ENCODE peak calls at places on chromosomes 16 and 17, in ten cellular contexts. V, A, K, I, E, G, Y, B, F and T are unnamed samples. For H3K4me1, the result is how much of the 10 kb centered on the place peaks cover.

GRCh38 chr16:82684246-82684645 is 57.5 kb downstream of the CDH13 start:
- DNase-seq in V (no peak), A (no peak), K (no peak), I (no peak), E (no peak), G (no peak), Y (peak), B (peak), F (no peak), T (no peak)

GRCh38 chr17:29179232-29180036 is 764 bp downstream of the MYO18A start:
- DNase-seq in V (peak), A (peak), K (peak), I (peak), E (peak), G (peak), Y (peak), B (no peak), F (no peak), T (no peak)

GRCh38 chr16:19559242-19559910 is 3.9 kb downstream of the VPS35L start:
- DNase-seq in V (no peak), A (peak), K (peak), I (peak), E (peak), G (no peak), Y (peak), B (peak), F (no peak), T (peak)

GRCh38 chr16:13999895-14000425 is 71.2 kb upstream of the MRTFB start:
- DNase-seq in V (no peak), A (peak), K (no peak), I (no peak), E (no peak), G (no peak), Y (no peak), B (no peak), F (no peak), T (no peak)

GRCh38 chr16:89381788-89382187 is 108.6 kb downstream of the ANKRD11 start:
- DNase-seq in V (peak), A (no peak), K (no peak), I (no peak), E (no peak), G (no peak), Y (no peak), B (no peak), F (no peak), T (no peak)

GRCh38 chr16:75218256-75219076 is at the start of gene CTRB1:
- DNase-seq in V (no peak), A (no peak), K (peak), I (no peak), E (peak), G (no peak), Y (no peak), B (no peak), F (no peak), T (no peak)

GRCh38 chr17:3935140-3935542 is 18.9 kb upstream of the P2RX1 start:
- DNase-seq in V (peak), A (peak), K (peak), I (peak), E (peak), G (peak), Y (peak), B (peak), F (peak), T (no peak)

GRCh38 chr17:67221062-67221998 is 23.7 kb downstream of the HELZ start:
- DNase-seq in V (no peak), A (peak), K (peak), I (peak), E (peak), G (no peak), Y (peak), B (peak), F (peak), T (peak)

GRCh38 chr17:79777166-79777843 is 643 bp upstream of the CBX2 start:
- DNase-seq in V (no peak), A (peak), K (peak), I (peak), E (no peak), G (peak), Y (peak), B (peak), F (no peak), T (peak)

GRCh38 chr16:84141143-84141670 is 3.8 kb downstream of the HSDL1 start:
- DNase-seq in V (no peak), A (no peak), K (no peak), I (peak), E (no peak), G (no peak), Y (no peak), B (no peak), F (peak), T (no peak)

GRCh38 chr17:83145358-83145738 is 65.9 kb downstream of the METRNL start:
- DNase-seq in V (no peak), A (no peak), K (no peak), I (no peak), E (no peak), G (no peak), Y (no peak), B (no peak), F (no peak), T (no peak)

GRCh38 chr17:28738680-28739384 is 5.0 kb upstream of the TRAF4 start:
- DNase-seq in V (no peak), A (no peak), K (no peak), I (no peak), E (no peak), G (no peak), Y (no peak), B (no peak), F (no peak), T (peak)

GRCh38 chr16:64589836-64590235 is 532.0 kb downstream of the CDH11 start:
- DNase-seq in V (no peak), A (no peak), K (no peak), I (no peak), E (no peak), G (no peak), Y (peak), B (peak), F (no peak), T (no peak)

GRCh38 chr17:4673169-4673568 is 30.8 kb downstream of the PELP1 start:
- DNase-seq in V (no peak), A (no peak), K (no peak), I (no peak), E (no peak), G (no peak), Y (no peak), B (no peak), F (no peak), T (no peak)

GRCh38 chr17:36901506-36901905 is 35.8 kb upstream of the LHX1 start:
- DNase-seq in V (no peak), A (no peak), K (peak), I (no peak), E (no peak), G (no peak), Y (peak), B (peak), F (no peak), T (no peak)

GRCh38 chr16:89784409-89784808 is 32.0 kb downstream of the FANCA start:
- DNase-seq in V (no peak), A (no peak), K (no peak), I (no peak), E (no peak), G (no peak), Y (no peak), B (no peak), F (no peak), T (peak)

GRCh38 chr17:19354748-19355147 is 7.8 kb downstream of the B9D1 start:
- DNase-seq in V (no peak), A (no peak), K (no peak), I (no peak), E (no peak), G (no peak), Y (no peak), B (no peak), F (no peak), T (no peak)

DNA sequence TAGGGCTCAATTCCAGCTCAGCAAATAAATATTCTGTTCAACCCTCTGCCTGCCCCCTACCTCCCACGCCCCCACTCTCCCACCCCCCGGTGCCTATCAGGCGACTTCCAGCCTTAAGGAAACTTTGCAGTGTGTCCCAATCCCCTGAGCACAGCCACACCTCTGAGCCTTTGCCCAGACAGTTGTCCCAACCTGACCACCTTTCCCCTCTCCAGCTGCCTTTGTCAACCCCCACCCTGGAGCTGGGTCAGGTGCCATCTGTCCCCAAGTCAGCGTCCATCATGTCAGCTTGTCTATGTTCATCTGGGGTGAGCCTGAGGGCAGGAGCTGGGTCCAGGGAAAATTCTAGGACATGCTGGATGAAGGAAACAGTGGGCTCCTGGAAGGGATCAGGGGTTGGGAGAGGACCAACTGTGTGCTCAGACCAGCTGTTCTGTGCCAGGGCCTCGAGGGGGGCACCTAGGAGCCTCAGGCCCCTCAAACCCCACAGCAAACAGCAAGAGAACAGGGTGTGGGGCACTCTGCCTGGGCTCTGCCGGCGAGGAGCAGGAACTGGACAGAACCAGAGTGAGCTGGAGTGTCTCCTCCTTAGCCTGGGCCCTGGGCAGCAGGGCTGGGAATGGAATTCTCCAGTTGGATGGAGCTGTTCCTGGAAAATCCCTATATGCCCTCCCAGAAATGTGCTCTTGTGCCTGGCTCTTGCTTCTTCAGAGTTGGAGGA is 17.8 kb downstream of the CDH16 start:
- DNase-seq in V (peak), A (peak), K (peak), I (no peak), E (peak), G (peak), Y (no peak), B (no peak), F (peak), T (no peak)
- H3K4me1 ChIP-seq in V (under half), A (under half), K (half or more), I (under half), E (under half), G (under half), Y (under half), B (under half), F (half or more), T (under half)

GRCh38 chr16:79703066-79703465 is 102.5 kb upstream of the MAF start:
- DNase-seq in V (no peak), A (no peak), K (no peak), I (no peak), E (no peak), G (no peak), Y (no peak), B (peak), F (no peak), T (no peak)

GRCh38 chr16:79698341-79698753 is 97.8 kb upstream of the MAF start:
- DNase-seq in V (no peak), A (peak), K (no peak), I (no peak), E (no peak), G (no peak), Y (no peak), B (peak), F (no peak), T (no peak)

GRCh38 chr16:79697562-79698112 is 97.1 kb upstream of the MAF start:
- DNase-seq in V (no peak), A (no peak), K (no peak), I (no peak), E (no peak), G (no peak), Y (no peak), B (no peak), F (no peak), T (no peak)
- H3K4me1 ChIP-seq in V (under half), A (under half), K (under half), I (under half), E (under half), G (under half), Y (under half), B (under half), F (under half), T (under half)

GRCh38 chr16:5206331-5206990 is 108.9 kb upstream of the EEF2KMT start:
- DNase-seq in V (no peak), A (no peak), K (no peak), I (no peak), E (no peak), G (no peak), Y (no peak), B (no peak), F (no peak), T (no peak)

GRCh38 chr16:5200123-5200522 is 102.5 kb upstream of the EEF2KMT start:
- DNase-seq in V (no peak), A (no peak), K (no peak), I (no peak), E (no peak), G (no peak), Y (no peak), B (no peak), F (no peak), T (no peak)

GRCh38 chr16:5207001-5207523 is 109.5 kb upstream of the EEF2KMT start:
- DNase-seq in V (no peak), A (no peak), K (no peak), I (no peak), E (no peak), G (no peak), Y (no peak), B (no peak), F (no peak), T (no peak)

DNA sequence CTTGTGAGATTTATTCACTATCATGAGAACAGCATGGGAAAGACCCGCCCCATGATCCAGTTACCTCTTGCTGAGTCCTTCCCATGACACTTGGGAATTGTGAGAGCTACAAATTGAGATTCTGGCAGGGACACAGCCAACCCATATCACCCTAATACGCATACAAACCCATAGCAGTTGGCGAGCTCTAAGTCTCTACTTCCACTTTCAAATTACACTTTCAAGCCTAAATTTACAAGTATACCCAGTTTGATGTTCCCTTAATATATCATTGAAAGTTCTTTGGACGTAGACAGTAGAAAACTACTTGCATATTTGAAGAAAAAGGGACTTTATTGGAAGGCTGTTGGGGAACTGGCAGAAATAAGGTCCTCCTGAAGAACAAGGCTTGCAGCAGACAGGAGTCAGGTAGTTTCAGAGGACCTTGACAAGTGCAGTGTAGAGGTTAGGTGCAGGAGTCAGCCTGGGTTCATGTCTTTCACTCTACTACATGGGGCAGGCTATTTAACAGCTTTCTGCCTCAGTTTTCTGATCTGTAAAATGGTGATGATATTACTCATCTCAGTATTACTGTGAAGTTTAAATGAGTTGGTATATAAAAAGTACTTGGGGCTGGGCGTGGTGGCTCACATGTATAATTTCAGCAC is 107.9 kb upstream of the EEF2KMT start:
- DNase-seq in V (no peak), A (no peak), K (no peak), I (no peak), E (no peak), G (no peak), Y (no peak), B (no peak), F (no peak), T (no peak)
- H3K4me1 ChIP-seq in V (under half), A (under half), K (under half), I (under half), E (under half), G (under half), Y (under half), B (under half), F (under half), T (under half)

GRCh38 chr17:17824119-17824779 is 12.5 kb downstream of the SREBF1 start:
- DNase-seq in V (no peak), A (no peak), K (no peak), I (no peak), E (peak), G (no peak), Y (no peak), B (no peak), F (no peak), T (no peak)
- H3K4me1 ChIP-seq in V (under half), A (under half), K (half or more), I (half or more), E (half or more), G (under half), Y (under half), B (half or more), F (half or more), T (half or more)